ENCODE peak calls at places on chromosomes 3 and 15, in ten cellular contexts. W is sigmoid colon, A is fibroblast of mammary gland, Q is ovary, K is B cell, P is GM23338, D is gastrocnemius medialis, J is progenitor cell of endocrine pancreas, Y is transverse colon, H is osteocyte. U is an unnamed sample.

GRCh38 chr3:154151969-154152368 is 30.8 kb downstream of the ARHGEF26 start:
- DNase-seq in W (no peak), A (peak), Q (no peak), K (no peak), P (no peak), D (no peak), J (no peak), Y (no peak), H (no peak), U (no peak)

GRCh38 chr3:191246628-191247027 is 47.6 kb downstream of the OSTN start:
- DNase-seq in W (no peak), A (peak), Q (no peak), K (no peak), P (no peak), D (no peak), J (no peak), Y (no peak), H (no peak), U (no peak)

GRCh38 chr15:60804986-60805949 is 326.3 kb upstream of the ICE2 start:
- DNase-seq in W (no peak), A (peak), Q (no peak), K (no peak), P (peak), D (peak), J (no peak), Y (no peak), H (no peak), U (no peak)

GRCh38 chr3:129518048-129518570 is 10.3 kb upstream of the RHO start:
- DNase-seq in W (no peak), A (no peak), Q (no peak), K (no peak), P (no peak), D (no peak), J (no peak), Y (no peak), H (no peak), U (no peak)

GRCh38 chr15:91124155-91124554 is 24.1 kb downstream of the SV2B start:
- DNase-seq in W (no peak), A (no peak), Q (no peak), K (no peak), P (peak), D (no peak), J (no peak), Y (no peak), H (no peak), U (no peak)

GRCh38 chr15:69305204-69305931 is 6.7 kb downstream of the PAQR5 start:
- DNase-seq in W (no peak), A (peak), Q (peak), K (no peak), P (peak), D (no peak), J (no peak), Y (peak), H (no peak), U (no peak)

GRCh38 chr15:60076055-60076454 is 71.9 kb downstream of the FOXB1 start:
- DNase-seq in W (no peak), A (no peak), Q (no peak), K (no peak), P (no peak), D (no peak), J (no peak), Y (no peak), H (no peak), U (no peak)

GRCh38 chr3:30344288-30344687 is 262.1 kb upstream of the TGFBR2 start:
- DNase-seq in W (no peak), A (no peak), Q (no peak), K (no peak), P (no peak), D (no peak), J (no peak), Y (no peak), H (no peak), U (no peak)

GRCh38 chr3:12046406-12046805 is 42.2 kb downstream of the SYN2 start:
- DNase-seq in W (no peak), A (peak), Q (no peak), K (no peak), P (peak), D (no peak), J (no peak), Y (no peak), H (no peak), U (no peak)

GRCh38 chr3:96813820-96814580 is 394 bp upstream of the EPHA6 start:
- DNase-seq in W (peak), A (peak), Q (peak), K (peak), P (peak), D (peak), J (peak), Y (peak), H (peak), U (peak)

GRCh38 chr3:135756016-135756695 is 209.4 kb upstream of the PPP2R3A start:
- DNase-seq in W (no peak), A (no peak), Q (no peak), K (no peak), P (no peak), D (no peak), J (no peak), Y (no peak), H (peak), U (no peak)

GRCh38 chr3:184659797-184660301 is 52.0 kb downstream of the MAGEF1 start:
- DNase-seq in W (no peak), A (no peak), Q (no peak), K (no peak), P (peak), D (no peak), J (no peak), Y (no peak), H (no peak), U (no peak)

GRCh38 chr3:71463622-71464021 is 119.9 kb downstream of the FOXP1 start:
- DNase-seq in W (no peak), A (no peak), Q (no peak), K (no peak), P (no peak), D (no peak), J (no peak), Y (no peak), H (no peak), U (no peak)

GRCh38 chr3:30913176-30913575 is 18.7 kb upstream of the GADL1 start:
- DNase-seq in W (no peak), A (peak), Q (no peak), K (no peak), P (no peak), D (no peak), J (no peak), Y (no peak), H (no peak), U (no peak)

GRCh38 chr15:58058068-58058467 is 7.4 kb downstream of the ALDH1A2 start:
- DNase-seq in W (no peak), A (no peak), Q (no peak), K (peak), P (no peak), D (no peak), J (no peak), Y (no peak), H (no peak), U (no peak)

GRCh38 chr15:49471733-49472132 is 48.7 kb downstream of the FGF7 start:
- DNase-seq in W (no peak), A (no peak), Q (no peak), K (no peak), P (no peak), D (no peak), J (no peak), Y (peak), H (no peak), U (no peak)

GRCh38 chr3:29152379-29152778 is 128.5 kb upstream of the RBMS3 start:
- DNase-seq in W (no peak), A (no peak), Q (no peak), K (no peak), P (peak), D (no peak), J (no peak), Y (no peak), H (no peak), U (no peak)

GRCh38 chr15:85831415-85832113 is 36.8 kb upstream of the KLHL25 start:
- DNase-seq in W (peak), A (peak), Q (peak), K (no peak), P (peak), D (peak), J (peak), Y (peak), H (no peak), U (no peak)

GRCh38 chr15:41233367-41233771 is 2.3 kb downstream of the CHP1 start:
- DNase-seq in W (no peak), A (peak), Q (no peak), K (no peak), P (no peak), D (no peak), J (no peak), Y (no peak), H (no peak), U (no peak)

GRCh38 chr3:182795383-182795782 is 2.1 kb downstream of the ATP11B start:
- DNase-seq in W (no peak), A (peak), Q (no peak), K (peak), P (no peak), D (no peak), J (no peak), Y (peak), H (no peak), U (no peak)

GRCh38 chr3:134376786-134377431 is 2.7 kb upstream of the AMOTL2 start:
- DNase-seq in W (peak), A (no peak), Q (no peak), K (no peak), P (no peak), D (no peak), J (no peak), Y (peak), H (peak), U (no peak)

GRCh38 chr3:140097874-140098273 is 162.9 kb downstream of the CLSTN2 start:
- DNase-seq in W (no peak), A (no peak), Q (no peak), K (no peak), P (no peak), D (no peak), J (no peak), Y (no peak), H (no peak), U (no peak)

GRCh38 chr15:101203029-101203428 is 48.8 kb downstream of the CHSY1 start:
- DNase-seq in W (no peak), A (no peak), Q (no peak), K (no peak), P (no peak), D (no peak), J (no peak), Y (no peak), H (no peak), U (no peak)
- TF ChIP-seq CTCF in W (no peak), A (no peak), Q (no peak), K (no peak), P (no peak), D (no peak), J (no peak), Y (no peak), H (no peak), U (no peak)

DNA sequence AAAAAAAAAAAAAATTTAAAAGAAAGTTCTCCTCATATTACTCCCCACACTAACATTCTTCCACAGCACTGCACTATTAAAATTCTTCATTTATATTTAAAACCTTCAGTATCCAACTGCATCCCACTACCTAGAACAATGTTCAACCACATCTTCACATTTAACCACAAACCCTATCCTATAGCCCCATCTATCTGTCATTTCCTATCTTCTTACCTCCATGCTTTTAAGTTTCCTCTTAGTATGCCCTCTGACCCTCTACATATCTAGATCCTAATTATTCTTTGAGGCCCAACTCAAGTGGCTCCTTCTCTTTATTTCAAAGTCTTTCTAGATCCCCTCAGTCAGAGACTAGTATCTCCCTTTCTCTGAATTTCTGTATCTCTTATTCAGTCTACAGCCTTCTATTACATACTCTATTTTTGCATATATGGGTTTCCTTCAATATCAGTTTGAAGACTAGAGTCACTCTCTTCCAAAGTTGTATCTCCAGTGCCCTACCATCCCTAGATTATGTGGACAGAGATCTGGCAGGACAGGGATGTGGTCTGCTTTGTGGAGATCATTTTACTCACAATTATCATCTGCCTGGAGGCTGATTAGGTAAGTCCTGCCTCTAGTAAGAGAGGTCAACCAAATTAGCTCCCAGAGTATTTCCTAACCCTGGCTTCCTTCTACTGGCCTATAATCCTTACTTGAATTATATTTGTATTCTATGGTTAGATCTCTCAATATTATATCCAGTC is 1.4 kb downstream of the CIAO2A start:
- DNase-seq in W (no peak), A (no peak), Q (no peak), K (no peak), P (peak), D (peak), J (no peak), Y (no peak), H (no peak), U (no peak)
- TF ChIP-seq CTCF in W (no peak), A (peak), Q (no peak), K (peak), P (peak), D (peak), J (no peak), Y (no peak), H (no peak), U (peak)

GRCh38 chr3:14152963-14153355 is 25.4 kb downstream of the XPC start:
- DNase-seq in W (no peak), A (no peak), Q (no peak), K (no peak), P (no peak), D (no peak), J (no peak), Y (no peak), H (no peak), U (no peak)

GRCh38 chr3:14153663-14154062 is 24.7 kb downstream of the XPC start:
- DNase-seq in W (no peak), A (no peak), Q (no peak), K (no peak), P (no peak), D (no peak), J (no peak), Y (no peak), H (no peak), U (no peak)

GRCh38 chr3:14150491-14151230 is 25.8 kb downstream of the TMEM43 start:
- DNase-seq in W (no peak), A (no peak), Q (no peak), K (no peak), P (no peak), D (no peak), J (no peak), Y (no peak), H (no peak), U (no peak)

GRCh38 chr3:14151471-14152083 is 26.7 kb downstream of the TMEM43 start:
- DNase-seq in W (no peak), A (no peak), Q (no peak), K (no peak), P (no peak), D (no peak), J (no peak), Y (no peak), H (no peak), U (no peak)

GRCh38 chr3:14152233-14152962 is 26.0 kb downstream of the XPC start:
- DNase-seq in W (no peak), A (no peak), Q (no peak), K (no peak), P (peak), D (no peak), J (no peak), Y (no peak), H (no peak), U (no peak)
- TF ChIP-seq CTCF in W (no peak), A (peak), Q (no peak), K (peak), P (peak), D (no peak), J (no peak), Y (no peak), H (peak), U (peak)

DNA sequence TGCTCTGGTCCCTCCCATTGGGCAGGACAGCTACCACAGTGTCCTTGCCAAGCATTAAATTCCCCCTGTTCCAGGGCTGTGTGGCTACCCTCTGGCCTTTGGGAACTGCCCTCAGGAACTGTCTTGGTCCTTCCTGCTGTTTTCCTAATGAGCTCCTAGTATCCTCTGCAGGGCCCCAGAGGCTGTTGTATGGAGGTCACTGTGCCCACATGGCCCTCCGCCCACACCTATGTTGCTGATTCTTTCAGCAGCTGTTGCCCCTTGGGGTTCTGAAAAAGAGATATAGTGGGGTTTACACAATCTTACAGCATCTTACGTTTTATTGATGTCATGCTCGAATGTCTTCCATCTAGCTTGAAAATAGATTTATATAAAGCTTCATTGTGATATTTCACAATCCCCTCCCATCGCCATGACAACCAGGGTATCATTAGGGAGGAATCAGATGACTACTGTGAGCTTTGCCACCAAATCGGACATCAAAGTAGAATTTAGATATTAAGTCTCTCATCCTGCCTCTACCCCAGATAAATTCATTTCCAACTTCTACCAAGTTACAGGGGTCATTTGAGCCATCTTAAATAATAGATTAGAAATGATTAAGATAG is 97.1 kb upstream of the NR2E3 start:
- DNase-seq in W (no peak), A (peak), Q (no peak), K (no peak), P (peak), D (no peak), J (no peak), Y (no peak), H (peak), U (no peak)
- TF ChIP-seq CTCF in W (no peak), A (no peak), Q (no peak), K (no peak), P (no peak), D (no peak), J (no peak), Y (no peak), H (no peak), U (no peak)

GRCh38 chr3:39383190-39383912 is at the start of gene SLC25A38:
- DNase-seq in W (peak), A (peak), Q (peak), K (peak), P (peak), D (peak), J (peak), Y (peak), H (peak), U (no peak)
- TF ChIP-seq CTCF in W (peak), A (peak), Q (peak), K (peak), P (peak), D (peak), J (peak), Y (peak), H (peak), U (peak)

GRCh38 chr3:42756681-42757213 is 16.3 kb downstream of the CCDC13 start:
- DNase-seq in W (no peak), A (no peak), Q (no peak), K (no peak), P (no peak), D (no peak), J (no peak), Y (no peak), H (no peak), U (no peak)

GRCh38 chr3:42752961-42753360 is 20.1 kb downstream of the CCDC13 start:
- DNase-seq in W (no peak), A (no peak), Q (no peak), K (no peak), P (no peak), D (no peak), J (no peak), Y (no peak), H (no peak), U (no peak)

GRCh38 chr3:42753757-42754156 is 19.3 kb downstream of the CCDC13 start:
- DNase-seq in W (no peak), A (no peak), Q (no peak), K (no peak), P (no peak), D (no peak), J (no peak), Y (no peak), H (no peak), U (no peak)

GRCh38 chr3:42758126-42758525 is 14.9 kb downstream of the CCDC13 start:
- DNase-seq in W (no peak), A (no peak), Q (no peak), K (no peak), P (no peak), D (no peak), J (no peak), Y (no peak), H (no peak), U (no peak)

DNA sequence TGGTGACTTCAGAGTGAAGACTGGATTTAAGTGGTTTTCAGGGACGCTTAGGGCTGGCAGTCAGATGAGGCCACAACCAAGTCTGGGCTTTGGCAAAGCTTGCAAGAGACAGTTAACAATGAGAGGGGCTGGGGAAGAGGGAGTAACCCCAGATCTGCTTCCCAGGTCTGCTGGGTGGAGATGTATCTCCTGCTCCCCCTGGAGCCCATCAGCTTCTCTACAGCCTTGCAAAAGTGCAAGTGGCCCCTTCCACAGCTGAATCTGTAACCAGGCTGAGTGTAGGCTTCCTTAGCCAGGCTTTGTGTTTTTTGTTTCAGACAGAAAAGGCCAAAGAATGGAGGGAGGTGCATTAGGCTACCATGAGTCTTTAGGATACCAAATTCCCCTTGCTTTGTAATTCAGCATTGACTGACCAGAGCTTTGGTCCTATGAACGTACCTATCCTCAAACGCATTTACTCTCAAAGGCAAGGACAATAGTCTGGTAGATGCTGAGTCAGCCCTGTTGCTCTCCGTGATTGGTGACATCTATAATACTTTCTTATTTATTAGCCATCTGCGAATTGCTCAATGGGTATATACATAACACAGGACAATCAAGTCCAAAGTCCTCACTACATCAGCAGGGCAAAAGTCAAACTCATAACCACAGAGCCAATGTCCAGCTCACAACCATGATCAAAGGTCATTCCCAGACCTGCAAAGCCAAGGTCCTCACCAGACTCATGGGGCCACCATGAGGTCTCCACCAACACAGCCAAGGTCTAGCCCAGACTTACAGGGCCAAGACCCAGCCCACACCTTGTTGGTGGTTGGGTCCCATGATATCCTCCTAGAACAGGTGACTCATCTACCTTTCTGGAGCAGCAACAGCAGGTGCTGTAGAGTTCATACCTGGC is 17.1 kb downstream of the CCDC13 start:
- DNase-seq in W (no peak), A (peak), Q (no peak), K (no peak), P (peak), D (no peak), J (no peak), Y (peak), H (no peak), U (no peak)
- TF ChIP-seq CTCF in W (peak), A (peak), Q (no peak), K (peak), P (peak), D (peak), J (peak), Y (peak), H (peak), U (peak)